ENCODE peak calls at places on chromosome 1, in seven cellular contexts. F is activated CD4-positive, alpha-beta T cell treated with anti-CD3 and anti-CD28 coated beads, Interleukin-2, amount 10 ng/mL, durations not matched to agents 7 days and 5 days; Z is PC-9; N is activated CD8-positive, alpha-beta memory T cell treated with anti-CD3 and anti-CD28 coated beads, Interleukin-2, amount 50 U/mL, for 4 hours; A is stimulated activated CD4-positive, alpha-beta T cell treated with anti-CD3 and anti-CD28 coated beads, Interleukin-4, amount 100 ng/mL, for 48 hours; T is stimulated activated naive B cell treated with anti-CD40 and anti-IgM and Interleukin-4, amounts not matched to agents 10 μg/mL and 1 μg/mL and 100 μg/mL, for 72 hours; W is fibroblast of villous mesenchyme. I is an unnamed sample.

GRCh38 chr1:48207131-48207530 is 15.4 kb upstream of the SLC5A9 start:
- DNase-seq in W (no peak), T (no peak), A (no peak), N (no peak), Z (no peak), F (no peak), I (no peak)

GRCh38 chr1:19074361-19074901 is 118.0 kb upstream of the IFFO2 start:
- DNase-seq in A (no peak), N (peak), Z (no peak), F (peak), W (no peak), T (no peak), I (no peak)

GRCh38 chr1:53020588-53020987 is 41.4 kb upstream of the PODN start:
- DNase-seq in A (no peak), W (no peak), N (no peak), F (no peak), T (no peak), Z (no peak), I (no peak)

GRCh38 chr1:17881761-17882160 is 126.6 kb downstream of the ACTL8 start:
- DNase-seq in N (no peak), F (no peak), T (no peak), W (no peak), A (no peak), Z (no peak), I (no peak)

GRCh38 chr1:29975036-29975694 is 738.8 kb downstream of the PTPRU start:
- DNase-seq in N (no peak), T (no peak), F (no peak), W (peak), A (no peak), Z (no peak), I (peak)

GRCh38 chr1:182709855-182710254 is 25.5 kb upstream of the RGS8 start:
- DNase-seq in A (no peak), T (no peak), Z (no peak), N (no peak), W (no peak), F (no peak), I (no peak)

GRCh38 chr1:230067441-230067870 is 418 bp downstream of the GALNT2 start:
- DNase-seq in T (peak), N (no peak), Z (no peak), A (no peak), W (peak), F (no peak), I (peak)

GRCh38 chr1:243902100-243902499 is 52.1 kb upstream of the AKT3 start:
- DNase-seq in F (no peak), T (no peak), W (no peak), A (no peak), Z (peak), N (no peak), I (no peak)

GRCh38 chr1:211511947-211512346 is 20.0 kb upstream of the RD3 start:
- DNase-seq in Z (no peak), A (no peak), W (no peak), T (no peak), N (no peak), F (no peak), I (no peak)

GRCh38 chr1:167689569-167689925 is 32.2 kb upstream of the MPZL1 start:
- DNase-seq in F (no peak), W (peak), A (no peak), T (no peak), Z (no peak), N (no peak), I (no peak)

GRCh38 chr1:41497056-41497440 is 12.6 kb upstream of the EDN2 start:
- DNase-seq in F (no peak), W (no peak), N (no peak), Z (no peak), T (no peak), A (no peak), I (no peak)

GRCh38 chr1:64823691-64824476 is 79.0 kb downstream of the RAVER2 start:
- DNase-seq in Z (peak), W (peak), A (peak), F (peak), N (peak), T (peak), I (peak)

GRCh38 chr1:235050911-235051360 is 77.7 kb downstream of the TOMM20 start:
- DNase-seq in A (no peak), W (peak), T (peak), F (no peak), N (no peak), Z (no peak), I (no peak)

GRCh38 chr1:240004086-240004749 is 87.5 kb upstream of the FMN2 start:
- DNase-seq in N (no peak), A (no peak), Z (no peak), T (no peak), W (no peak), F (peak), I (no peak)

GRCh38 chr1:40384413-40384762 is 10.9 kb downstream of the SMAP2 start:
- DNase-seq in W (peak), F (no peak), A (no peak), Z (no peak), N (no peak), T (no peak), I (no peak)

GRCh38 chr1:51329443-51330325 is 678 bp downstream of the TTC39A start:
- DNase-seq in T (no peak), A (no peak), W (no peak), N (no peak), Z (peak), F (no peak), I (no peak)

GRCh38 chr1:22837332-22837731 is 126.7 kb downstream of the EPHB2 start:
- DNase-seq in A (no peak), N (no peak), Z (no peak), W (peak), F (no peak), T (no peak), I (no peak)

GRCh38 chr1:1853593-1854257 is 37.2 kb downstream of the GNB1 start:
- DNase-seq in F (no peak), Z (no peak), T (no peak), N (no peak), W (no peak), A (no peak), I (no peak)

GRCh38 chr1:96357132-96357531 is 364.5 kb upstream of the PTBP2 start:
- DNase-seq in N (no peak), A (no peak), W (no peak), Z (no peak), T (no peak), F (no peak), I (no peak)

GRCh38 chr1:154253671-154254070 is 18.8 kb upstream of the HAX1 start:
- DNase-seq in T (no peak), F (no peak), Z (no peak), W (no peak), A (no peak), N (no peak), I (no peak)

GRCh38 chr1:244361764-244362473 is 89.8 kb downstream of the ADSS2 start:
- DNase-seq in F (no peak), Z (no peak), W (peak), A (no peak), T (no peak), N (no peak), I (peak)

GRCh38 chr1:187566371-187566770 is 737.6 kb downstream of the PLA2G4A start:
- DNase-seq in Z (no peak), T (no peak), A (no peak), W (no peak), F (no peak), N (no peak), I (no peak)

GRCh38 chr1:40141878-40142535 is 19.2 kb upstream of the RLF start:
- DNase-seq in F (no peak), A (no peak), W (peak), Z (peak), N (no peak), T (no peak), I (no peak)

I was measured in neuronal stem cell.